ENCODE peak calls at places on chromosomes 11 and 22, in seven cellular contexts. G, R, H, T, M, Q and J are unnamed samples.

GRCh38 chr11:1628506-1629325 is 859 bp upstream of the KRTAP5-5 start:
- DNase-seq in T (no peak), G (peak), H (no peak), Q (no peak), R (no peak), M (peak), J (no peak)

GRCh38 chr11:68269414-68270081 is 2.2 kb downstream of the C11orf24 start:
- DNase-seq in G (no peak), Q (no peak), H (no peak), M (no peak), T (no peak), R (no peak), J (no peak)

GRCh38 chr11:18171377-18172000 is 1.1 kb upstream of the MRGPRX4 start:
- DNase-seq in Q (no peak), H (no peak), T (no peak), G (no peak), M (peak), R (peak), J (peak)

GRCh38 chr22:27799334-27800249 is 2.0 kb downstream of the MN1 start:
- DNase-seq in R (no peak), H (no peak), T (peak), M (no peak), Q (no peak), G (peak), J (no peak)

GRCh38 chr22:45830531-45831245 is 146.3 kb downstream of the WNT7B start:
- DNase-seq in R (no peak), T (no peak), H (no peak), M (peak), Q (no peak), G (no peak), J (no peak)

GRCh38 chr11:124402326-124402922 is 3.6 kb upstream of the OR8B3 start:
- DNase-seq in H (peak), R (peak), Q (peak), G (peak), M (peak), T (no peak), J (no peak)

GRCh38 chr11:76459846-76460245 is 15.0 kb downstream of the EMSY start:
- DNase-seq in T (no peak), M (no peak), Q (no peak), H (no peak), R (no peak), G (no peak), J (no peak)

GRCh38 chr11:134360050-134360835 is 28.5 kb downstream of the GLB1L2 start:
- DNase-seq in T (peak), G (peak), Q (peak), R (peak), M (peak), H (peak), J (peak)

GRCh38 chr11:19670030-19670761 is 42.4 kb upstream of the NAV2 start:
- DNase-seq in G (no peak), Q (peak), H (no peak), M (peak), T (peak), R (peak), J (no peak)

GRCh38 chr11:95469268-95469667 is 238.3 kb upstream of the SESN3 start:
- DNase-seq in H (no peak), T (no peak), Q (no peak), M (no peak), G (no peak), R (no peak), J (no peak)

GRCh38 chr11:130369713-130370112 is 55.0 kb upstream of the ZBTB44 start:
- DNase-seq in G (no peak), Q (no peak), R (no peak), M (no peak), H (no peak), T (no peak), J (no peak)

GRCh38 chr11:130369141-130369691 is 54.5 kb upstream of the ZBTB44 start:
- DNase-seq in M (no peak), T (no peak), Q (no peak), H (peak), G (no peak), R (no peak), J (no peak)

GRCh38 chr11:130371004-130371590 is 56.4 kb upstream of the ZBTB44 start:
- DNase-seq in M (no peak), G (no peak), Q (no peak), R (no peak), T (no peak), H (no peak), J (no peak)
- TF ChIP-seq CTCF in M (no peak), G (no peak), Q (no peak), R (peak), T (no peak), H (no peak), J (no peak)

DNA sequence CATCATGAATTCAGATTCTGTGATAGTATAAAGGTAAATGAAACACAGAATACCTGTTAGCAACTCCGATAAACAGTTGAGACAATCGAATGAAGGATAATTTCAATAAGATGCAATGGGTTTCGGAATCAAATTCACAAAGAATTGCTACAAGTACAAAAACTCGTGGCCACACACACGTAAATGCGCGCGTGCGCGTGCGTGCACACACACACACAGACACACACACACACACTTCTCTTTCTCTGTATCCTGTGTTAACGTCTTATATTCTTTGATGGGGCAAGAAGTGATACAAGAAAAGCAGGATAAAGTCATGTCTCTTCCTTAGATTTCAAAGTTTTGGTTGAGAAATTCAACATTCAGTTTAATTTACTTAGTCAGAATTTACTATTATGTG is 57.2 kb downstream of the FOLH1 start:
- DNase-seq in R (no peak), G (no peak), Q (no peak), T (no peak), H (no peak), M (no peak), J (no peak)
- TF ChIP-seq POLR2A in R (no peak), G (no peak), Q (no peak), T (no peak), H (no peak), M (no peak), J (no peak)

DNA sequence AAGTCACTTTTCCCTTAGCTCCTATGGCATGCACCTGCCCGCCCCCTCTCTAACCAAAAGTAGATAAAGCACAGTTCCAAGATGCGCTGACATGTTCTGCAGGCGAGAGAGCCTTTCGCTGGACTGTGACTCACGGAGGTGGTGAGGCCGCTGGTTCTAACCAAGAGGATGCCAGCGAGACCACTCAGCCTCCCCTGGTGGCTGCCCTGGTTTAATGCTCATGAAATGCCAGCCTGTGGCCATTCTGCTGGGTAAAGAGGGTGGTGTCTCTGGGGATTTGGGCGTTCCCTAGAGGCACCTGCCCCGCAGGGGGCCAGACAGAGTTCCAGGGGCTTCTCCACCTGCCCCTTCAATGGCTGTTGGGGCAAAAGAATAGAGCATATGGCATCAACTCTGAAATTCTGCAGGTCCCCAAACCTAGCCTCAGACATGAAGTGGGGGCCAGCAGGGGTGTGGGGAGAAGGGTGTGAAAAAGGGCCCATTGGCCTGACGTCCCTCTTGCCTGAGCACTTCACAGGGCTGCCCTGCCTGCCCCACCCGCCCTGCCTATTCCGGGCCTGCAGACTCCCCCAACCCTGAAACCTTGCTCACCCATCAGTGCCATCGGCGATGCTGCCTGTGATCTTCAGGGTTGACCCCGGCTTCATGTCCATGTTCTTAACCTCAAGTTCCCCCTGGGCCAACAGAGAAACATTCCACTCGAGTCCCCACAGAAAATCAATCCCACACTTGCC is 8.5 kb downstream of the LGALS2 start:
- DNase-seq in Q (no peak), R (peak), G (peak), T (no peak), H (no peak), M (peak), J (no peak)
- TF ChIP-seq CTCF in Q (no peak), R (peak), G (no peak), T (no peak), H (no peak), M (no peak), J (no peak)

GRCh38 chr11:63922673-63923192 is 5.8 kb upstream of the RCOR2 start:
- DNase-seq in T (no peak), M (no peak), H (no peak), G (no peak), Q (no peak), R (no peak), J (no peak)
- TF ChIP-seq POLR2A in T (no peak), M (no peak), H (no peak), G (no peak), Q (no peak), R (no peak), J (no peak)

GRCh38 chr11:65315866-65316233 is 1.2 kb downstream of the CDC42EP2 start:
- DNase-seq in T (no peak), Q (no peak), R (no peak), M (no peak), G (no peak), H (no peak), J (no peak)
- TF ChIP-seq CTCF in T (no peak), Q (no peak), R (no peak), M (peak), G (no peak), H (no peak), J (no peak)

DNA sequence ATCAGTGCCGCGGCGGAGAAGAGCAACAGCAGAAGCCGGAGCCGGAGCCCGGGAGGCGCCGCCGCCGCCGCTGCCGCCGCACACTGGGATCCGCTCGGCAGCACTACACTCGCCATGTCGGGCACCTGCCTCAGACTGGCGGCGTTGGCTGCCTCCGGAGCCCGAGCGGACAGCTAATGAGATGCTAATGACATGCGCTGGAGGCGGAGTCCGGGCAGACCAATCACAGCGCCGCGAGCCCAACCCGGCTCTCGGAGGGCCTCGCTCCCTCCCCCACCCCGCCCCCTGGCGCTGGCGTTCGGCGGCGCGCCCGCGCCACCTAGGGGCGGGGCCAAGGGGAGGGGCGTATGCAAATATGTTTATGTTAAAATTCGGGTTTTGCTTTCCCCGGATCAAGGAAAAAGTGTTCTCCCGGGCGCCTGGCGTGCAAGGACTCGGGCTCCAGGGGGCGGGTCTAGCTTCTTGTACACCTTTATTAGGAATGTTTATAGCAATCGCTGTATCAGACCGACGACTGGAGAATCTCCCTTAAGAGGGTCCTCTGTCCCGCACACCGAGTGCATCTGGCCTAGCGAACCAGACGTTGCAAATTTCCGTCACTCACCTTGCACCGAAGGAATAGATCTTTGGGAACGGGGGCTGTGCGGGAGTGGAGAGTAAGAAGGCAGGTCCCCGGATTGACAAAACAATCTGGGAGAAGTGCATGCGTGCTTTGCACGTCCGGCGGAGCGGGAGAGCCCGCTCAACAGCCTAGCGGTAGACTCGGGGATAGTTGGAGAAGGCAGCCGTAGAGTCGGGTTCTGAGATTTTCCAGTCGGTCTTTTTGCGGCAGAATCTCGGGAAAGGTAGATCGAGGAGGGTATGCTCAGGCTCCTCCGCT is at the start of gene CADM1:
- DNase-seq in M (peak), T (peak), Q (peak), R (no peak), H (peak), G (peak), J (peak)
- TF ChIP-seq POLR2A in M (peak), T (peak), Q (no peak), R (no peak), H (peak), G (peak), J (peak)

DNA sequence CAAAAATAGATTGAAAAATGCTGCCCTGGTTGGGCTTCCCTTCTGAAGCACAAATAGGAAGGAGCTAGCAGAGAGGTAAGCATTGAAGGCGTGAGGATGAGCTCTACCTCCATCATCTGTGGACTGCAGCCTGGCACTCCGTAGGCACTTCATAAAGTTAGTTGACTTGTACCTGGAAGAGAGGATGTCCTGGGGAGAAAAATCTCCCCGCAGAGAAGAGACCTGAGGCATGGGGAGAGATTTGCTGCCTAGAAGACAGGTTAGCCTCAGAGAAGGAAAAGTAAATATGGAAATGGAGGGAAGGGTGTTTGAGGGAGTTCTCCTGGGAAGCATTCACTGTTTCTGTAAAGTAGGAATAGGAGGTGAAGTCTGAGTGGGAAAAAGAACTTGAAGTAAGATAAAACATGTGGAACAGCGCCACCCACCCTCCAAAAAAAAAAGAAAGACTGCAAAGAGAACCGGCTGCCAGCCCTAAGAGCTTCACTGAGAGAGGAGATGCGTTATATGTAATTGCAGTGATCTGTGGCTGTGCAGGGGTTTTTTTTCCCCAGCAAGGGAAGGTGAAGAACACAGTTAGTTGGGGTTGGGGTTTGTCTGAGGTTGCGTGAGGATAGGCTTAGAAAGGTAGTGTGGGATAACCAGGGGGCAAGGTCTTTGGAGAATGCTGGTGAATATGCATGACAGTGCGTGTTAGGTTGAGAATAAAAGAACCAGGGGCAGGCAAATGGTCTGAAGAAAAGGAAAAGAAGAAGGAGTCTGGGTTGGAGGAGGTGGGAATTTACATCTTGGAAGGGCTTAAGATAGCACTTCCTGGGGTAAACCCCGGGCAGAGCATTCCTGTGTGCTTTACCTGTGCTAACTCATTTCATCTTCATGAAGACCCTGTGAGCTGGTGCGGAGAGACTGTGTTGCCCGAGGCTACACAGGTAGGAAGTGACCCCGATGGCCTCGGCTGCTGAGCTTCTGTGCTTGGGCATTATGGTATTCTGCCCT is 16.0 kb downstream of the TNRC6B start:
- DNase-seq in T (peak), R (no peak), Q (no peak), M (peak), G (no peak), H (no peak), J (no peak)
- TF ChIP-seq CTCF in T (peak), R (peak), Q (no peak), M (peak), G (peak), H (no peak), J (no peak)